ENCODE peak calls at places on chromosome 1, in four cellular contexts. One of them, this sample, is unnamed.
A peak's percentile ranks its signal among the peaks of the same experiment; 100 is the strongest.

GRCh38 chr1:7632126-7632525 is 139.0 kb upstream of the VAMP3 start:
- DNase-seq in dermis blood vessel endothelial cell: no peak
- DNase-seq in iris pigment epithelial cell: no peak
- DNase-seq in NCI-H1436 treated with DMSO at 0.1 percent for 48 hours: no peak
- DNase-seq in this sample: no peak

GRCh38 chr1:83999316-83999819 is 436 bp upstream of the TTLL7 start:
- DNase-seq in dermis blood vessel endothelial cell: peak; percentile 73
- DNase-seq in iris pigment epithelial cell: peak; percentile 73
- DNase-seq in NCI-H1436 treated with DMSO at 0.1 percent for 48 hours: peak; percentile 22
- DNase-seq in this sample: peak; percentile 82

GRCh38 chr1:168210312-168210711 is 15.5 kb upstream of the SFT2D2 start:
- DNase-seq in dermis blood vessel endothelial cell: no peak
- DNase-seq in iris pigment epithelial cell: no peak
- DNase-seq in NCI-H1436 treated with DMSO at 0.1 percent for 48 hours: no peak
- DNase-seq in this sample: no peak

GRCh38 chr1:116345830-116346229 is 27.2 kb upstream of the ATP1A1 start:
- DNase-seq in dermis blood vessel endothelial cell: no peak
- DNase-seq in iris pigment epithelial cell: no peak
- DNase-seq in NCI-H1436 treated with DMSO at 0.1 percent for 48 hours: peak; percentile 27
- DNase-seq in this sample: no peak

GRCh38 chr1:227891955-227892871 is 55.5 kb downstream of the WNT9A start:
- DNase-seq in dermis blood vessel endothelial cell: no peak
- DNase-seq in iris pigment epithelial cell: no peak
- DNase-seq in NCI-H1436 treated with DMSO at 0.1 percent for 48 hours: no peak
- DNase-seq in this sample: no peak

GRCh38 chr1:163267962-163268361 is 53.8 kb upstream of the NUF2 start:
- DNase-seq in dermis blood vessel endothelial cell: no peak
- DNase-seq in iris pigment epithelial cell: no peak
- DNase-seq in NCI-H1436 treated with DMSO at 0.1 percent for 48 hours: no peak
- DNase-seq in this sample: no peak

GRCh38 chr1:165153182-165153581 is 203.3 kb downstream of the LMX1A start:
- DNase-seq in dermis blood vessel endothelial cell: no peak
- DNase-seq in iris pigment epithelial cell: no peak
- DNase-seq in NCI-H1436 treated with DMSO at 0.1 percent for 48 hours: no peak
- DNase-seq in this sample: no peak

GRCh38 chr1:33286451-33287185 is 30.3 kb downstream of the ZNF362 start:
- DNase-seq in dermis blood vessel endothelial cell: no peak
- DNase-seq in iris pigment epithelial cell: no peak
- DNase-seq in NCI-H1436 treated with DMSO at 0.1 percent for 48 hours: no peak
- DNase-seq in this sample: no peak

GRCh38 chr1:20137055-20137454 is 2.1 kb upstream of the PLA2G2F start:
- DNase-seq in dermis blood vessel endothelial cell: no peak
- DNase-seq in iris pigment epithelial cell: no peak
- DNase-seq in NCI-H1436 treated with DMSO at 0.1 percent for 48 hours: no peak
- DNase-seq in this sample: no peak

GRCh38 chr1:168443899-168444298 is 99.9 kb downstream of the XCL2 start:
- DNase-seq in dermis blood vessel endothelial cell: no peak
- DNase-seq in iris pigment epithelial cell: no peak
- DNase-seq in NCI-H1436 treated with DMSO at 0.1 percent for 48 hours: no peak
- DNase-seq in this sample: no peak

GRCh38 chr1:204254031-204254661 is 40.4 kb upstream of the GOLT1A start:
- DNase-seq in dermis blood vessel endothelial cell: no peak
- DNase-seq in iris pigment epithelial cell: peak; percentile 78
- DNase-seq in NCI-H1436 treated with DMSO at 0.1 percent for 48 hours: no peak
- DNase-seq in this sample: peak; percentile 78